ENCODE peak calls at places on chromosomes 3 and 15, in six cellular contexts. K, W, C, N, O and H are unnamed samples.

GRCh38 chr3:158768361-158768787 is 33.5 kb upstream of the MFSD1 start:
- DNase-seq in K (no peak), N (no peak), C (no peak), W (peak; percentile 81), O (peak; percentile 78), H (no peak)

GRCh38 chr3:13144163-13145023 is 71.2 kb upstream of the IQSEC1 start:
- DNase-seq in K (no peak), N (no peak), C (no peak), O (no peak), W (peak; percentile 54), H (no peak)

GRCh38 chr3:60333710-60334109 is 917.5 kb downstream of the FHIT start:
- DNase-seq in C (no peak), O (no peak), W (no peak), K (no peak), N (no peak), H (no peak)

GRCh38 chr3:183541235-183541655 is 14.3 kb downstream of the KLHL6 start:
- DNase-seq in C (no peak), W (no peak), O (no peak), K (no peak), N (no peak), H (no peak)

GRCh38 chr3:52934626-52935530 is 37.5 kb upstream of the STIMATE start:
- DNase-seq in W (no peak), N (peak; percentile 34), C (no peak), O (peak; percentile 64), K (peak; percentile 74), H (no peak)

GRCh38 chr15:36392666-36393266 is 186.7 kb upstream of the CDIN1 start:
- DNase-seq in O (no peak), C (peak; percentile 30), W (no peak), N (no peak), K (no peak), H (no peak)

GRCh38 chr15:44102675-44103254 is 92.3 kb downstream of the FRMD5 start:
- DNase-seq in C (peak; percentile 59), O (peak; percentile 99), K (no peak), W (no peak), N (peak; percentile 92), H (no peak)

GRCh38 chr15:72057548-72058091 is 60.3 kb downstream of the MYO9A start:
- DNase-seq in K (no peak), W (no peak), O (no peak), C (no peak), N (no peak), H (no peak)

GRCh38 chr15:38514601-38515000 is 50.0 kb downstream of the RASGRP1 start:
- DNase-seq in C (no peak), W (no peak), K (peak; percentile 77), N (no peak), O (no peak), H (no peak)

GRCh38 chr15:51936119-51936478 is 35.5 kb downstream of the LEO1 start:
- DNase-seq in O (no peak), C (no peak), N (no peak), W (no peak), K (peak; percentile 12), H (no peak)

GRCh38 chr3:129286081-129286480 is 7.4 kb downstream of the HMCES start:
- DNase-seq in K (no peak), N (no peak), C (no peak), W (no peak), O (no peak), H (no peak)

GRCh38 chr3:149621218-149622005 is 36.4 kb downstream of the WWTR1 start:
- DNase-seq in K (peak; percentile 66), C (no peak), N (peak; percentile 80), O (peak; percentile 92), W (no peak), H (peak; percentile 16)

GRCh38 chr15:66565731-66566130 is at the start of gene LCTL:
- DNase-seq in N (no peak), O (peak; percentile 72), K (no peak), W (no peak), C (no peak), H (no peak)

GRCh38 chr15:39583586-39584265 is 2.8 kb downstream of the THBS1 start:
- DNase-seq in K (peak; percentile 44), C (peak; percentile 56), W (peak; percentile 66), O (peak; percentile 73), N (peak; percentile 91), H (no peak)

GRCh38 chr15:19987389-19988048 is 554.1 kb downstream of the GOLGA6L6 start:
- DNase-seq in W (no peak), N (no peak), C (no peak), K (no peak), O (no peak), H (no peak)

GRCh38 chr3:9398715-9399708 is 1.6 kb downstream of the SETD5 start:
- DNase-seq in N (no peak), W (no peak), K (peak; percentile 58), O (peak; percentile 66), C (no peak), H (no peak)

GRCh38 chr3:155960060-155960459 is 89.6 kb downstream of the GMPS start:
- DNase-seq in K (no peak), W (no peak), O (peak; percentile 92), N (peak; percentile 54), C (no peak), H (no peak)

GRCh38 chr3:8997151-8997550 is 33.9 kb upstream of the RAD18 start:
- DNase-seq in N (no peak), K (no peak), C (no peak), O (no peak), W (no peak), H (no peak)

GRCh38 chr3:170196833-170197232 is 15.3 kb upstream of the PHC3 start:
- DNase-seq in O (peak; percentile 52), W (no peak), C (no peak), N (no peak), K (no peak), H (no peak)

GRCh38 chr15:39453500-39454073 is 127.3 kb upstream of the THBS1 start:
- DNase-seq in W (no peak), N (no peak), C (no peak), K (peak; percentile 79), O (no peak), H (peak; percentile 29)

GRCh38 chr3:98732239-98733054 is 30.7 kb upstream of the ST3GAL6 start:
- DNase-seq in C (no peak), W (peak; percentile 84), K (peak; percentile 75), N (no peak), O (no peak), H (no peak)
- H3K4me3 ChIP-seq in C (peak overlapping the region; percentile 87), W (peak overlapping the region; percentile 89), K (peak overlapping the region; percentile 73), N (peak overlapping the region; percentile 61), O (peak overlapping the region; percentile 62), H (peak overlapping the region; percentile 60)

GRCh38 chr15:62068071-62068786 is 1.5 kb downstream of the C2CD4A start:
- DNase-seq in W (peak; percentile 88), C (no peak), K (peak; percentile 42), N (no peak), O (no peak), H (no peak)
- TF ChIP-seq CTCF in W (no peak), C (no peak), K (no peak), N (no peak), O (no peak), H (no peak)

GRCh38 chr15:78263351-78263781 is 996 bp upstream of the DNAJA4 start:
- DNase-seq in O (no peak), N (no peak), K (no peak), W (no peak), C (no peak), H (no peak)
- H3K4me3 ChIP-seq in O (no peak overlapping the region), N (no peak overlapping the region), K (no peak overlapping the region), W (no peak overlapping the region), C (no peak overlapping the region), H (no peak overlapping the region)

DNA sequence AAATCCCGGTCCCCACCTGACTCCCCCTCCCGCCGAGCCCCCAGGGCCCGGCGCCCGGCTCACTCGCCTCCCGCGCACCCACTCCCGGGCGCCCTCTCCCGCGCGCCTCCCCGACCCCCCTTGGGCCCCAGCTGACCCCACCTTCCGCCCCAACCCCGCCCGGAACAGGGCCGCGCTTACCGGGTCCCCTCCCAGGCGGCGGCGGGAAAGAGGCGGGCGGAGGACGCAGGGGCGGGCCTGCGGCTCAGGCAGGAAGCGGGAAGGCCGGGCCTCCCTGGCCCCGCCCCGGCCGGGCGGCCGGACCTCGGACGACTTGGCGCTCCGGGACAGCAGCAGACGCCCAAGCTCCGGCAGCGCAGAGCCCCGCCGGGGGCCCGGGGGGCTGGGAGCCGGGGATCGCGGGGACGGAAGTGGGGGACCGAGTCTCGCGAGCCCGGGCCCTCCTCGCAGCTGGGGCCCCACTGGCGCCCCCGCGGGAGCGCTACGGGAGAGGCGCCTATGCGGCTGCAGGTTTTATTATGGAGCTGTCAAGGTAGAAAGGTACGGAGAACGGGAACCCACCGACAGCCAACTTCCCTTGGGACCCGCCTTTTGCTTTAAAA is at the start of gene SLC41A3:
- DNase-seq in K (peak; percentile 94), W (peak; percentile 97), C (peak; percentile 30), N (peak; percentile 20), O (peak; percentile 65), H (peak; percentile 70)
- TF ChIP-seq CTCF in K (peak; percentile 50), W (peak; percentile 12), C (peak; percentile 61), N (peak; percentile 47), O (peak; percentile 58), H (peak; percentile 59)

DNA sequence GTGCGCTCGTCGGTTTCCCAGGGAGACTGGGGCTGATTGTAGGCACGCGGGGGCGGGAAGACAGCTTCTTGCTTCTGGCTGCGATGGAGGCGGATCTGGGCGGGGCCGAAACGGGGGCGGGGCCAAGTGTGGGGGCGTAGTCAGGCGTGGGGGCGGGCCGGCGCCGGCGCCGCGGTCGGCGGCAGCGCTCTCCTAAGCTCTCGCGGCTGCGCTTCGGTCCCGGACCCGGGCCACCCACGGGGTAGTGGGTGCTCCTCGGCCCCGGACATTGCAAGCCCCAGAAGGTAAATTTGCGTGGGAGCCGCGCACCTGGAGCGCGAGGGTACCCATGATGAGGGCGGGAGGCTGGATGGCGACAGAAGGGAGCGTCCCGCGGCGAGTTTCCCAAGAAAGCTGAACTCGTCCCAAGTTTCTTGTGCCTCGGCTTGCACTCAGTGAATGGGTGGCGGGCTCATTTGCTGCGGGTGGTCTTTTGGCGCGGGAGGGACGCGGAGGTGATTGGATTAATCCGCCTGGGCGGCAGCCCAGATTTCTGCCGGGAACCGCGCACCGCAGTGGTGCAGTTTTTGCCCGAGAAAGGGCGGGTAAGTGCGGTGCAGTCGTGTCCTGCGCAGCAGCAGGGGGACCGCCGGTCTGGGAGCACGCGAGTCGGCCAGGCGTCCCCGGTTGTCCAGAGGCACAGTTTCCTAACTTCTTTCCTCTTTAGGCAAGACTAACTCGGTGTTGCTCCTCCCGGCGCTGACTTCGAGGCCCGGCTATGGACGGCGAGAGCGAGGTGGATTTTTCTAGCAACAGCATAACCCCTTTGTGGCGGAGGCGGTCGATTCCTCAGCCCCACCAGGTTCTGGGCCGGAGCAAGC is at the start of gene ARHGEF26:
- DNase-seq in C (no peak), N (no peak), O (peak; percentile 56), W (peak; percentile 94), K (peak; percentile 80), H (no peak)
- H3K4me3 ChIP-seq in C (peak within 1 kb of the TSS; percentile 98), N (peak within 1 kb of the TSS; percentile 76), O (peak within 1 kb of the TSS; percentile 73), W (peak within 1 kb of the TSS; percentile 79), K (peak within 1 kb of the TSS; percentile 57), H (peak within 1 kb of the TSS; percentile 63)